ENCODE peak calls at places on chromosome 1, in seven cellular contexts. W is lung; M is CD8-positive, alpha-beta T cell; T is lower lobe of right lung; O is prostate gland; J is GM23338; A is neuronal stem cell. N is an unnamed sample.

GRCh38 chr1:217135987-217136894 is 413.0 kb upstream of the ESRRG start:
- DNase-seq in O (no peak), M (no peak), W (no peak), A (peak; percentile 26), T (no peak), J (peak; percentile 58), N (no peak)

GRCh38 chr1:180908084-180908765 is 4.5 kb upstream of the KIAA1614 start:
- DNase-seq in M (no peak), O (no peak), J (no peak), A (no peak), W (no peak), T (no peak), N (no peak)

GRCh38 chr1:107831921-107832320 is 133.1 kb downstream of the VAV3 start:
- DNase-seq in O (no peak), A (no peak), W (no peak), T (no peak), J (no peak), M (no peak), N (no peak)

GRCh38 chr1:43430831-43431230 is 22.9 kb downstream of the HYI start:
- DNase-seq in T (no peak), J (no peak), M (no peak), O (no peak), W (no peak), A (no peak), N (no peak)

GRCh38 chr1:156912861-156913808 is 7.3 kb upstream of the LRRC71 start:
- DNase-seq in M (no peak), O (no peak), J (peak; percentile 79), A (no peak), T (peak; percentile 68), W (peak; percentile 71), N (no peak)

GRCh38 chr1:233843523-233844204 is 60.8 kb upstream of the SLC35F3 start:
- DNase-seq in A (no peak), T (no peak), O (no peak), M (no peak), W (no peak), J (no peak), N (peak; percentile 73)

GRCh38 chr1:236677641-236678235 is 8.6 kb upstream of the ACTN2 start:
- DNase-seq in M (no peak), T (no peak), W (no peak), A (no peak), J (peak; percentile 63), O (no peak), N (peak; percentile 59)

GRCh38 chr1:56508523-56508983 is 70.8 kb downstream of the PLPP3 start:
- DNase-seq in W (peak; percentile 52), T (peak; percentile 54), M (no peak), A (no peak), O (no peak), J (no peak), N (no peak)

GRCh38 chr1:51910618-51911017 is 32.1 kb upstream of the NRDC start:
- DNase-seq in T (no peak), W (no peak), J (no peak), O (no peak), A (no peak), M (no peak), N (no peak)

GRCh38 chr1:116874622-116875277 is 35.0 kb upstream of the PTGFRN start:
- DNase-seq in W (no peak), A (no peak), M (no peak), O (no peak), T (no peak), J (no peak), N (no peak)

GRCh38 chr1:234913771-234914170 is 214.9 kb downstream of the TOMM20 start:
- DNase-seq in A (no peak), J (peak; percentile 28), T (no peak), O (no peak), W (no peak), M (no peak), N (no peak)

GRCh38 chr1:234909851-234910250 is 218.8 kb downstream of the TOMM20 start:
- DNase-seq in A (no peak), J (no peak), T (no peak), W (no peak), M (no peak), O (no peak), N (no peak)

GRCh38 chr1:234912541-234913312 is 215.9 kb downstream of the TOMM20 start:
- DNase-seq in W (peak; percentile 52), J (peak; percentile 32), A (no peak), T (no peak), M (no peak), O (no peak), N (no peak)

GRCh38 chr1:234909307-234909706 is 219.3 kb downstream of the TOMM20 start:
- DNase-seq in J (no peak), A (no peak), W (no peak), M (no peak), O (no peak), T (no peak), N (no peak)

GRCh38 chr1:234911787-234912186 is 216.8 kb downstream of the TOMM20 start:
- DNase-seq in M (peak; percentile 62), T (no peak), A (no peak), J (peak; percentile 23), W (no peak), O (no peak), N (no peak)
- H3K27ac ChIP-seq in M (peak overlapping the region; percentile 7), T (peak overlapping the region; percentile 70), A (no peak overlapping the region), J (no peak overlapping the region), W (peak overlapping the region; percentile 64), O (no peak overlapping the region), N (no peak overlapping the region)

DNA sequence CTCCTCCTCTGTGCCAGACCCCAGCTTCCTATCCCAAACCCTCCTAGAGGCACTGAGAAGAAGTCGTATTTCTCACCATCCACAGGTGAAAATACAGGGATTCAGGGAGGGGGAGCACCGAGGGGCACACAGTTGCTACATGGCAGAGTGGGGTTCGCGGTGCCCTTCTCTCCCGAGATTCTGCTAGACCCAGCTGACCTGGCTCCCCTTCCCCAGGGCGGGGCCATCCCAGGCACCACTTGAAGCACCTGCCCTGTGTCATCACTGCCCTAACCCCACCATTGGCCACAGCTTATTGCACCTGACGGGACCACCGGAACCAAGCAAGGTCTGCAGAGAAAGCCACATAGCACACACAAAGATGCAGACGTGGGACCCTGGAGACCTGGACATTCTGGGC is 30.5 kb downstream of the SDC3 start:
- DNase-seq in M (no peak), J (no peak), A (no peak), W (no peak), T (no peak), O (no peak), N (no peak)
- H3K27me3 ChIP-seq in M (no peaks in the 10 kb centered on the region), J (no peaks in the 10 kb centered on the region), A (no peaks in the 10 kb centered on the region), W (no peaks in the 10 kb centered on the region), T (no peaks in the 10 kb centered on the region), O (no peaks in the 10 kb centered on the region), N (no peaks in the 10 kb centered on the region)

GRCh38 chr1:154992721-154993571 is 440 bp upstream of the LENEP start:
- DNase-seq in A (no peak), T (peak; percentile 34), W (no peak), J (peak; percentile 65), O (no peak), M (no peak), N (no peak)
- H3K27ac ChIP-seq in A (peak overlapping the region; percentile 6), T (no peak overlapping the region), W (no peak overlapping the region), J (no peak overlapping the region), O (no peak overlapping the region), M (no peak overlapping the region), N (no peak overlapping the region)

GRCh38 chr1:38047603-38048146 is 1.1 kb upstream of the POU3F1 start:
- DNase-seq in W (no peak), J (peak; percentile 79), A (no peak), M (no peak), T (no peak), O (no peak), N (peak; percentile 60)

GRCh38 chr1:38044224-38045215 is 2.1 kb downstream of the POU3F1 start:
- DNase-seq in J (peak; percentile 37), A (no peak), T (no peak), O (no peak), W (no peak), M (no peak), N (no peak)

GRCh38 chr1:38045431-38046332 is 911 bp downstream of the POU3F1 start:
- DNase-seq in W (no peak), M (no peak), J (peak; percentile 70), O (no peak), T (peak; percentile 57), A (no peak), N (no peak)

GRCh38 chr1:38046884-38047602 is 450 bp upstream of the POU3F1 start:
- DNase-seq in A (peak; percentile 91), J (peak; percentile 90), T (peak; percentile 83), M (peak; percentile 77), O (peak; percentile 86), W (peak; percentile 74), N (peak; percentile 93)

DNA sequence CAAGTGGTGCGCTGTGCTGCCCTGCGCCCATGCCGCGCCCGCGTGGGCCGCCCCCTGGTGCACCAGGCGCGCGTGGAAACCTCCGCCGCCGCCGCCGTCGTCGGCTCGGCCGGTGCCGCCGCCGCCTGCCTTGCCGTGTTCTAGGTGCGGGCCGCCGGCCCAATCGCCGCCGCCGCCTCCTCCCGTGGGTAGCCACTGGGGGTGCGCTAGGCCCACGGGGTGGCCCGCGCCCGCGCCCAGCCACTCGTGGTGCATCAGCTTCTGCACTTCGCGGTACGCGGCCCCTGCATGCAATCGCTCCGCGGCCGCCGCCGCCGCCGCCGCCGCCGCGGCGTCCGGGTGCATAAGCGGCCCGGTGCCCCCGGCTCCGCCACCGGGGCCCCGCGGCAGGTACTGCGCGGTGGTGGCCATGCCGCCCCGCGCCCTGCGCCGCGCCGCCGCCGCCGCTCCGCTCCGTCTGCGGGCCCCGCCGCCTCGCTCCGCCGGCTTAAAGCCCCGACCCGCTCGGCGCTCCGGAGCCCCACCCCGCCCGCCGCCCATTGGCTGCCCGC is at the start of gene POU3F1:
- DNase-seq in A (no peak), T (no peak), M (peak; percentile 22), J (no peak), O (no peak), W (no peak), N (no peak)
- H3K27me3 ChIP-seq in A (no peaks in the 10 kb centered on the region), T (peaks cover 60% of the 10 kb centered on the region), M (peaks cover 30% of the 10 kb centered on the region), J (peaks cover 67% of the 10 kb centered on the region), O (peaks cover 36% of the 10 kb centered on the region), W (peaks cover 3% of the 10 kb centered on the region), N (no peaks in the 10 kb centered on the region)

DNA sequence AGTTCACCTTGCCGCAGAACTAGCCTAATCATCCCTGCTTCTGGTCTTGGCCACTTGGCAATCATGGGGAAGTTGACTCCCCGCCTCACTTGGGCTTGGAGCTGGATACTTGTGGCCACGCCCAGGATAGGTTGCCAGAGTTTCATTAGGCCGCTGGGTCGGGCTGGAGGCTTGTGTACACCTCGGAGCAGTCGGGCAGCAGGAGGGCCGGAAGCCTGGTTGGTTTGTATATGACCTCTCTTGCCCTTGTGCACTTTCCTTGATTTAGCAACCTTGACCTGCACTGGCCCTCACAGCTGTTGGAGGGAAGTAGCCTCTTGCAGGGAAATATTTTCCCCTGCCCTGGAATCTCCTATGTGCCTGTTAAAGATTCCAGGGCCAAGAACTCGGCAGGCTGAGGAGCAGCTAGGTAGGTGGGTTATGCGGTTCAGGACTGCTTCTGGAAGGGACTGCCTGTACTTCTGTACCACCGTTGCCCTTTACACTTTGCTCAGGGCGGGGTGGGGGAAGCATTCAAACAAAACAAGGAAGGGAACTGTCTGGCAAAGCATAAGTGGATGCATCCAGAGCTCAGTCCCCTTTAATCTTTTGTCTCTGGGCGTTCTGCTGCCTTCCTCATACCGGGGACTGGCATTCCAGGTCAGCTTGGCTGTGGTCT is 83.5 kb downstream of the UCK2 start:
- DNase-seq in M (no peak), A (no peak), J (no peak), W (no peak), O (peak; percentile 37), T (peak; percentile 71), N (no peak)
- H3K27ac ChIP-seq in M (no peak overlapping the region), A (no peak overlapping the region), J (peak overlapping the region; percentile 55), W (no peak overlapping the region), O (no peak overlapping the region), T (peak overlapping the region; percentile 41), N (no peak overlapping the region)